ENCODE peak calls at places on chromosomes 4 and X, in nine cellular contexts. Q is Peyer's patch, X is A549, S is heart left ventricle, J is esophagus squamous epithelium, O is IMR-90, W is body of pancreas, E is testis, G is gastrocnemius medialis. I is an unnamed sample.
A peak's percentile ranks its signal among the peaks of the same experiment; 100 is the strongest.

GRCh38 chr4:153585021-153585420 is 99.1 kb upstream of the TLR2 start:
- DNase-seq in W (no peak), E (no peak), G (no peak), X (no peak), Q (no peak), S (no peak), O (no peak), J (no peak), I (no peak)

GRCh38 chrX:9729161-9729885 is 36.3 kb downstream of the GPR143 start:
- DNase-seq in E (no peak), O (no peak), W (no peak), Q (no peak), G (no peak), J (no peak), S (no peak), X (no peak), I (no peak)

GRCh38 chrX:56233682-56234081 is 1.5 kb downstream of the KLF8 start:
- DNase-seq in J (no peak), Q (peak; percentile 64), G (peak; percentile 51), E (peak; percentile 79), W (peak; percentile 37), X (peak; percentile 5), O (no peak), S (peak; percentile 71), I (peak; percentile 20)

GRCh38 chr4:189278559-189279165 is 662.0 kb upstream of the FRG1 start:
- DNase-seq in E (no peak), Q (no peak), X (no peak), J (no peak), W (no peak), S (no peak), O (peak; percentile 72), G (no peak), I (no peak)

GRCh38 chrX:40843643-40844042 is 108.3 kb upstream of the MED14 start:
- DNase-seq in G (no peak), E (no peak), J (no peak), X (no peak), S (no peak), O (no peak), W (no peak), Q (no peak), I (no peak)

GRCh38 chrX:67961516-67961915 is 417.7 kb downstream of the AR start:
- DNase-seq in J (no peak), W (no peak), G (no peak), E (no peak), S (no peak), X (no peak), Q (no peak), O (no peak), I (no peak)

GRCh38 chr4:138938371-138938699 is 77.2 kb upstream of the NOCT start:
- DNase-seq in X (peak; percentile 56), S (no peak), Q (no peak), G (no peak), J (no peak), W (no peak), E (no peak), O (peak; percentile 65), I (no peak)

GRCh38 chr4:107183155-107183774 is 147.2 kb upstream of the DKK2 start:
- DNase-seq in G (no peak), Q (peak; percentile 58), X (peak; percentile 52), O (peak; percentile 58), W (peak; percentile 19), S (no peak), E (peak; percentile 32), J (no peak), I (peak; percentile 21)

GRCh38 chr4:54550415-54551171 is 107.2 kb upstream of the KIT start:
- DNase-seq in O (peak; percentile 40), J (no peak), S (no peak), X (no peak), W (no peak), Q (no peak), E (no peak), G (no peak), I (peak; percentile 79)

GRCh38 chrX:148538582-148538981 is 38.2 kb downstream of the AFF2 start:
- DNase-seq in O (no peak), S (no peak), W (no peak), G (no peak), E (no peak), X (no peak), J (no peak), Q (no peak), I (no peak)
- H3K4me3 ChIP-seq in O (no peak overlapping the region), S (no peak overlapping the region), W (no peak overlapping the region), G (no peak overlapping the region), E (no peak overlapping the region), X (no peak overlapping the region), J (no peak overlapping the region), Q (no peak overlapping the region), I (no peak overlapping the region)

GRCh38 chr4:37073226-37073840 is 171.2 kb upstream of the NWD2 start:
- DNase-seq in J (no peak), E (no peak), G (no peak), Q (no peak), O (no peak), S (no peak), X (peak; percentile 10), W (no peak), I (no peak)
- TF ChIP-seq POLR2A in J (no peak), E (no peak), G (no peak), Q (no peak), O (no peak), S (no peak), X (no peak), W (no peak), I (no peak)

GRCh38 chr4:147340547-147341225 is 140.2 kb upstream of the EDNRA start:
- DNase-seq in X (no peak), J (no peak), O (peak; percentile 65), Q (no peak), S (no peak), W (no peak), G (no peak), E (no peak), I (no peak)

GRCh38 chr4:147339116-147339515 is 141.8 kb upstream of the EDNRA start:
- DNase-seq in X (no peak), G (no peak), J (no peak), W (no peak), Q (no peak), S (no peak), O (peak; percentile 36), E (no peak), I (no peak)

GRCh38 chr4:147336252-147336651 is 144.6 kb upstream of the EDNRA start:
- DNase-seq in O (no peak), S (no peak), E (no peak), J (no peak), X (no peak), W (no peak), Q (no peak), G (no peak), I (no peak)

GRCh38 chr4:147335183-147335582 is 145.7 kb upstream of the EDNRA start:
- DNase-seq in X (no peak), Q (no peak), S (no peak), W (no peak), J (no peak), E (no peak), G (no peak), O (no peak), I (no peak)

GRCh38 chr4:147340111-147340510 is 140.8 kb upstream of the EDNRA start:
- DNase-seq in G (no peak), X (no peak), O (peak; percentile 89), E (no peak), J (no peak), Q (no peak), S (no peak), W (no peak), I (no peak)
- H3K27ac ChIP-seq in G (no peak overlapping the region), X (no peak overlapping the region), O (no peak overlapping the region), E (no peak overlapping the region), J (no peak overlapping the region), Q (no peak overlapping the region), S (no peak overlapping the region), W (no peak overlapping the region), I (no peak overlapping the region)

GRCh38 chr4:118280501-118281218 is 72.1 kb downstream of the PRSS12 start:
- DNase-seq in J (no peak), W (peak; percentile 71), G (no peak), E (peak; percentile 72), X (peak; percentile 71), O (peak; percentile 85), S (no peak), Q (peak; percentile 78), I (peak; percentile 54)
- H3K4me3 ChIP-seq in J (peak overlapping the region; percentile 93), W (no peak overlapping the region), G (peak overlapping the region; percentile 88), E (no peak overlapping the region), X (peak overlapping the region; percentile 76), O (peak overlapping the region; percentile 72), S (peak overlapping the region; percentile 79), Q (peak overlapping the region; percentile 70), I (no peak overlapping the region)

GRCh38 chr4:10020871-10021676 is at the start of gene SLC2A9:
- DNase-seq in S (peak; percentile 49), E (no peak), J (no peak), Q (peak; percentile 76), O (no peak), X (no peak), W (no peak), G (no peak), I (no peak)

GRCh38 chr4:10019521-10020051 is 1.7 kb downstream of the SLC2A9 start:
- DNase-seq in G (peak; percentile 55), E (no peak), O (no peak), W (no peak), S (peak; percentile 69), X (no peak), J (no peak), Q (no peak), I (no peak)

GRCh38 chr4:10020106-10020505 is 1.2 kb downstream of the SLC2A9 start:
- DNase-seq in X (no peak), Q (peak; percentile 36), O (no peak), W (no peak), E (no peak), G (no peak), S (no peak), J (no peak), I (no peak)

GRCh38 chr4:10017037-10017893 is 4.0 kb downstream of the SLC2A9 start:
- DNase-seq in J (no peak), G (no peak), O (no peak), Q (no peak), W (no peak), S (no peak), E (no peak), X (no peak), I (no peak)

GRCh38 chr4:10018818-10019438 is 2.4 kb downstream of the SLC2A9 start:
- DNase-seq in E (peak; percentile 98), G (peak; percentile 89), Q (peak; percentile 98), X (peak; percentile 79), J (peak; percentile 78), S (peak; percentile 99), O (peak; percentile 93), W (peak; percentile 91), I (peak; percentile 99)
- TF ChIP-seq POLR2A in E (peak; percentile 26), G (peak; percentile 44), Q (peak; percentile 42), X (peak; percentile 5), J (no peak), S (peak; percentile 60), O (peak; percentile 24), W (peak; percentile 75), I (peak; percentile 53)

I was measured in adrenal gland.